ENCODE peak calls at places on chromosomes 1 and 21, in eight cellular contexts. S is upper lobe of right lung; L is brain microvascular endothelial cell; U is GM06990; H is retinal pigment epithelial cell; I is CD8-positive, alpha-beta T cell; D is left ventricle myocardium inferior; N is tibial artery. R is an unnamed sample.

GRCh38 chr1:38076038-38076437 is 29.4 kb upstream of the POU3F1 start:
- DNase-seq in S (no peak), L (no peak), U (no peak), H (no peak), I (no peak), D (no peak), N (no peak), R (no peak)

GRCh38 chr1:223732993-223733798 is 20.9 kb downstream of the CAPN2 start:
- DNase-seq in S (no peak), L (peak; percentile 47), U (no peak), H (no peak), I (no peak), D (peak; percentile 58), N (no peak), R (no peak)

GRCh38 chr1:170558731-170559130 is 26.8 kb downstream of the GORAB start:
- DNase-seq in S (no peak), L (no peak), U (no peak), H (no peak), I (no peak), D (no peak), N (no peak), R (no peak)

GRCh38 chr21:28228624-28228995 is 764.1 kb downstream of the LTN1 start:
- DNase-seq in S (no peak), L (no peak), U (no peak), H (no peak), I (no peak), D (no peak), N (no peak), R (no peak)

GRCh38 chr21:35275776-35276175 is 226.7 kb upstream of the RUNX1 start:
- DNase-seq in S (no peak), L (no peak), U (no peak), H (peak; percentile 73), I (no peak), D (no peak), N (no peak), R (no peak)

GRCh38 chr1:156667610-156667967 is 9.6 kb downstream of the NES start:
- DNase-seq in S (no peak), L (no peak), U (no peak), H (no peak), I (no peak), D (peak; percentile 57), N (no peak), R (no peak)

GRCh38 chr1:3262681-3263286 is 191.7 kb upstream of the ARHGEF16 start:
- DNase-seq in S (no peak), L (no peak), U (no peak), H (no peak), I (peak; percentile 9), D (no peak), N (no peak), R (no peak)

GRCh38 chr1:36711480-36711879 is 228.8 kb upstream of the CSF3R start:
- DNase-seq in S (no peak), L (no peak), U (no peak), H (no peak), I (no peak), D (no peak), N (no peak), R (no peak)

GRCh38 chr1:201597551-201598230 is 58.8 kb downstream of the NAV1 start:
- DNase-seq in S (peak; percentile 95), L (no peak), U (no peak), H (no peak), I (no peak), D (peak; percentile 37), N (no peak), R (no peak)

GRCh38 chr1:222106369-222106768 is 364.5 kb upstream of the DUSP10 start:
- DNase-seq in S (no peak), L (no peak), U (no peak), H (no peak), I (no peak), D (no peak), N (no peak), R (no peak)

GRCh38 chr1:178146456-178146855 is 52.6 kb downstream of the RASAL2 start:
- DNase-seq in S (no peak), L (no peak), U (no peak), H (no peak), I (no peak), D (no peak), N (no peak), R (no peak)

GRCh38 chr1:112515311-112516009 is 6.7 kb downstream of the WNT2B start:
- DNase-seq in S (no peak), L (peak; percentile 46), U (no peak), H (no peak), I (no peak), D (no peak), N (no peak), R (no peak)

GRCh38 chr1:222777463-222777862 is 37.4 kb upstream of the DISP1 start:
- DNase-seq in S (no peak), L (no peak), U (no peak), H (no peak), I (no peak), D (no peak), N (no peak), R (no peak)

GRCh38 chr1:17165823-17166222 is 39.1 kb upstream of the PADI1 start:
- DNase-seq in S (no peak), L (no peak), U (no peak), H (no peak), I (no peak), D (no peak), N (no peak), R (no peak)

GRCh38 chr1:93180723-93181613 is at the start of gene CCDC18:
- DNase-seq in S (no peak), L (peak; percentile 55), U (no peak), H (no peak), I (peak; percentile 71), D (no peak), N (no peak), R (peak; percentile 51)

DNA sequence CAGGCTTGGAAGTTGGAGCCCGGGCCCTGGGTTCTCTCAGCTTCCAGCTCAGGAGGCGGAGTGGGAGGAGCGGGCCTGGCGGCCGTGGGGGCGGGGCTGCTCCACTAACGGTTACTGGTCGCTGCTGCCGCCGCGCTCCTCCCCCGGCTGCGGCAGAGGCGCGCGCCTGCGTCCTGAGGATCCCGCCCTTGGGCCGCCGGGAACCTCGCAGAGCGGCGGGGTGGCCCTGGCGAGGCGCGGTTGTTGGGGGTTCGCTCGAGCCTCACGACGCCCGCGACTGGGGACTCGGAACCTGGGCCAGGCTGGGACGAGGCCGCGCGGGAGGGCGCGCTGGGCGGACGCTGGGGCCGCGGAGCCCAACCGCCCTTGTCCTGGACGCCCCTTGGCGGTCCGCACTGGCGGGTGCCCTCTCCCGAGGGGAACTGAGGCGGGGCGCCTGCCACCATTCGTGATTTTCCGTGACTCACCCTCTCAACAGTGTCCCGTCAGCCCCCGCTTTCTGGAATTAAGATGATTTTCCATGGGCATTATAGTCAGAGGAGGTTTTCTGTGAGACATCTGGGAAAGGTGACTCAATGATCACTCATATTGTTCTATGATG is 34.1 kb downstream of the OR2G3 start:
- DNase-seq in S (peak; percentile 87), L (no peak), U (peak; percentile 41), H (peak; percentile 6), I (peak; percentile 22), D (peak; percentile 72), N (peak; percentile 33), R (no peak)
- H3K4me3 ChIP-seq in S (peak overlapping the region; percentile 40), L (peak overlapping the region; percentile 24), U (no peak overlapping the region), H (peak overlapping the region; percentile 12), I (no peak overlapping the region), D (peak overlapping the region; percentile 57), N (peak overlapping the region; percentile 28), R (no peak overlapping the region)

DNA sequence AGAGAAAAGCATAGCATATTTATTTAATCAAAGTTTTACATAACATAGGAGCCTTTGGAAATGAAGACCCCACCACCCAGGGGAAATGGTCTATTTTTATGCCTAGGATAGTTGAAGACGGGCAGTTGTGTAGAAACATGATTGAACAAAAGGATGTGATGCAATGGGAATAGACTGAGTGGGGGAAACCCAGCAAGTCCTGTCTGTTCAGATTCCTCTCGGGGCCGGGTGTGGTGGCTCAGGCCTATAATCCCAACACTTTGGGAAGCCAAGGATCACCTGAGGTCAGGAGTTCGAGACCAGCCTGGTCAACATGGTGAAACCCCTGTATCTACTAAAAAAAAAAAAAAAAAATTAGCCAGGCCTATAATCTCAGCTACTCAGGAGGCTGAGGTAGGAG is 298.3 kb downstream of the MATN1 start:
- DNase-seq in S (no peak), L (no peak), U (no peak), H (no peak), I (no peak), D (no peak), N (no peak), R (no peak)
- H3K4me3 ChIP-seq in S (no peak overlapping the region), L (no peak overlapping the region), U (no peak overlapping the region), H (no peak overlapping the region), I (no peak overlapping the region), D (no peak overlapping the region), N (no peak overlapping the region), R (no peak overlapping the region)

GRCh38 chr1:150843489-150843888 is 32.9 kb downstream of the ARNT start:
- DNase-seq in S (no peak), L (no peak), U (no peak), H (no peak), I (no peak), D (no peak), N (no peak), R (no peak)
- H3K4me3 ChIP-seq in S (no peak overlapping the region), L (no peak overlapping the region), U (no peak overlapping the region), H (no peak overlapping the region), I (no peak overlapping the region), D (no peak overlapping the region), N (no peak overlapping the region), R (no peak overlapping the region)

GRCh38 chr1:23525558-23526174 is 5.4 kb downstream of the E2F2 start:
- DNase-seq in S (no peak), L (no peak), U (no peak), H (no peak), I (peak; percentile 34), D (no peak), N (no peak), R (peak; percentile 82)

GRCh38 chr1:23526329-23527041 is 4.5 kb downstream of the E2F2 start:
- DNase-seq in S (no peak), L (no peak), U (no peak), H (no peak), I (no peak), D (no peak), N (no peak), R (peak; percentile 16)

GRCh38 chr1:23524163-23524562 is 6.9 kb downstream of the E2F2 start:
- DNase-seq in S (no peak), L (no peak), U (no peak), H (no peak), I (no peak), D (no peak), N (no peak), R (no peak)

GRCh38 chr1:23522244-23523013 is 8.6 kb downstream of the E2F2 start:
- DNase-seq in S (no peak), L (no peak), U (no peak), H (no peak), I (no peak), D (no peak), N (no peak), R (no peak)

DNA sequence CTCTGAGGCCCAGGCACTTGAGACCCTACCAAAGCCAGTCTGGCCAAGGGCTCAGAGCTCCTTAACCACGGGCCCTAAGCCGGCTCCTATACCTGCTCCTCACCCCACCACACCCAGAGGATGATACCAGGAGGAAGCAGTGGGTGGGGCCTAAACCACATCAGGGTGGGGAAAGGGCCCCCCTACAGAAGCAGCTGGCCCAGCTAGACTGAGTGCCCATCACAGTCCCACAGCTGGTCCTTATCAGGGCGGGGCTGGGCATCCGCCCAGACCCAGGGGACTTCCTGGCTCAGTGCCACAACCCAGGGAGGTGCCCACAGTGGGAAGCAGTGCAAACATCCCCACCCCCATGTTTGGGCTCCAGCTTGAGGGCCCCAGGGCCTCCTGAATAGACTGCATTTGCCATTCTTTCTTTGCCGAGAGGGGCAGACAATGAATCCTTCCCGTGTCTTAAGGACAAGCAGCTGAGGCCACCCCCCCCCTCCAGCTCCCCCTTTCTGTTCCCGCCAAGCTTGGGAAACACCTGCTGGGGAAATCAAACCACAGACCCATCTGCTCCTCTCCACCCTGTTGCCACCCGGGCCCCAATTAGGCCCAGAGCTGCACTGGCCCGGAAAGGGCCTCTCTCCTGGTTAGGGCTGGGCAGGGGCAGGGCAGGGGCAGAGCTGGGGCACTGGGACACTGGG is 6.2 kb downstream of the E2F2 start:
- DNase-seq in S (no peak), L (no peak), U (peak; percentile 80), H (no peak), I (peak; percentile 48), D (no peak), N (no peak), R (peak; percentile 34)
- H3K4me3 ChIP-seq in S (no peak overlapping the region), L (no peak overlapping the region), U (no peak overlapping the region), H (no peak overlapping the region), I (peak overlapping the region; percentile 20), D (no peak overlapping the region), N (no peak overlapping the region), R (peak overlapping the region; percentile 51)

R was measured in CD4-positive, CD25-positive, alpha-beta regulatory T cell.